ENCODE peak calls at places on chromosomes 3 and 15, in eight cellular contexts. K is pancreas, Z is GM23248, C is colonic mucosa, U is cardiac muscle cell, F is stomach, D is tibial nerve, J is HepG2. A is an unnamed sample.
A peak's percentile ranks its signal among the peaks of the same experiment; 100 is the strongest.

GRCh38 chr15:27479232-27480140 is 508.5 kb downstream of the GABRG3 start:
- DNase-seq in K (no peak), Z (peak; percentile 16), C (no peak), U (no peak), F (no peak), D (no peak), J (no peak), A (no peak)

GRCh38 chr3:171330936-171331335 is 129.3 kb downstream of the TNIK start:
- DNase-seq in K (no peak), Z (no peak), C (no peak), U (no peak), F (no peak), D (no peak), J (no peak), A (no peak)

GRCh38 chr3:144429719-144430121 is 458.1 kb downstream of the DIPK2A start:
- DNase-seq in K (no peak), Z (peak; percentile 53), C (no peak), U (no peak), F (no peak), D (no peak), J (no peak), A (no peak)

GRCh38 chr3:24123596-24123995 is 178.5 kb downstream of the NR1D2 start:
- DNase-seq in K (no peak), Z (peak; percentile 59), C (no peak), U (peak; percentile 65), F (no peak), D (no peak), J (no peak), A (no peak)

GRCh38 chr3:13012228-13012691 is 61.0 kb downstream of the IQSEC1 start:
- DNase-seq in K (no peak), Z (peak; percentile 34), C (peak; percentile 51), U (peak; percentile 42), F (peak; percentile 70), D (peak; percentile 56), J (no peak), A (peak; percentile 91)

GRCh38 chr3:99783009-99783573 is 34.6 kb upstream of the CMSS1 start:
- DNase-seq in K (no peak), Z (peak; percentile 94), C (no peak), U (peak; percentile 89), F (no peak), D (no peak), J (no peak), A (no peak)

GRCh38 chr15:62407216-62407615 is 242.1 kb upstream of the C2CD4B start:
- DNase-seq in K (no peak), Z (no peak), C (no peak), U (no peak), F (no peak), D (no peak), J (no peak), A (no peak)

GRCh38 chr15:70741677-70742293 is 21.6 kb downstream of the UACA start:
- DNase-seq in K (no peak), Z (peak; percentile 78), C (no peak), U (peak; percentile 45), F (no peak), D (no peak), J (peak; percentile 37), A (no peak)

GRCh38 chr15:31217566-31218270 is 108.9 kb upstream of the KLF13 start:
- DNase-seq in K (no peak), Z (no peak), C (no peak), U (no peak), F (no peak), D (no peak), J (no peak), A (no peak)

GRCh38 chr3:72080800-72081199 is 295.9 kb upstream of the PROK2 start:
- DNase-seq in K (no peak), Z (no peak), C (no peak), U (no peak), F (no peak), D (no peak), J (no peak), A (no peak)

GRCh38 chr3:53821631-53822068 is 24.6 kb downstream of the CHDH start:
- DNase-seq in K (no peak), Z (peak; percentile 65), C (no peak), U (no peak), F (peak; percentile 29), D (no peak), J (no peak), A (no peak)

GRCh38 chr15:63042879-63043340 is 363 bp downstream of the TPM1 start:
- DNase-seq in K (no peak), Z (peak; percentile 71), C (peak; percentile 49), U (peak; percentile 47), F (no peak), D (no peak), J (no peak), A (no peak)

GRCh38 chr3:10702961-10703740 is 112.9 kb upstream of the SLC6A11 start:
- DNase-seq in K (no peak), Z (peak; percentile 28), C (no peak), U (peak; percentile 6), F (no peak), D (no peak), J (no peak), A (no peak)

GRCh38 chr3:112974894-112975293 is at the start of gene CD200R1:
- DNase-seq in K (no peak), Z (no peak), C (no peak), U (no peak), F (no peak), D (no peak), J (no peak), A (no peak)

GRCh38 chr3:122943828-122944190 is 83.8 kb downstream of the SEMA5B start:
- DNase-seq in K (no peak), Z (no peak), C (no peak), U (no peak), F (no peak), D (no peak), J (no peak), A (no peak)

GRCh38 chr3:122942241-122942640 is 85.3 kb downstream of the SEMA5B start:
- DNase-seq in K (no peak), Z (peak; percentile 15), C (no peak), U (no peak), F (no peak), D (no peak), J (no peak), A (no peak)

GRCh38 chr3:122942937-122943827 is 84.4 kb downstream of the SEMA5B start:
- DNase-seq in K (peak; percentile 71), Z (peak; percentile 66), C (peak; percentile 63), U (peak; percentile 63), F (peak; percentile 82), D (peak; percentile 40), J (peak; percentile 61), A (peak; percentile 31)

GRCh38 chr3:122940628-122941086 is 86.9 kb downstream of the SEMA5B start:
- DNase-seq in K (no peak), Z (peak; percentile 28), C (no peak), U (peak; percentile 54), F (no peak), D (no peak), J (no peak), A (no peak)

DNA sequence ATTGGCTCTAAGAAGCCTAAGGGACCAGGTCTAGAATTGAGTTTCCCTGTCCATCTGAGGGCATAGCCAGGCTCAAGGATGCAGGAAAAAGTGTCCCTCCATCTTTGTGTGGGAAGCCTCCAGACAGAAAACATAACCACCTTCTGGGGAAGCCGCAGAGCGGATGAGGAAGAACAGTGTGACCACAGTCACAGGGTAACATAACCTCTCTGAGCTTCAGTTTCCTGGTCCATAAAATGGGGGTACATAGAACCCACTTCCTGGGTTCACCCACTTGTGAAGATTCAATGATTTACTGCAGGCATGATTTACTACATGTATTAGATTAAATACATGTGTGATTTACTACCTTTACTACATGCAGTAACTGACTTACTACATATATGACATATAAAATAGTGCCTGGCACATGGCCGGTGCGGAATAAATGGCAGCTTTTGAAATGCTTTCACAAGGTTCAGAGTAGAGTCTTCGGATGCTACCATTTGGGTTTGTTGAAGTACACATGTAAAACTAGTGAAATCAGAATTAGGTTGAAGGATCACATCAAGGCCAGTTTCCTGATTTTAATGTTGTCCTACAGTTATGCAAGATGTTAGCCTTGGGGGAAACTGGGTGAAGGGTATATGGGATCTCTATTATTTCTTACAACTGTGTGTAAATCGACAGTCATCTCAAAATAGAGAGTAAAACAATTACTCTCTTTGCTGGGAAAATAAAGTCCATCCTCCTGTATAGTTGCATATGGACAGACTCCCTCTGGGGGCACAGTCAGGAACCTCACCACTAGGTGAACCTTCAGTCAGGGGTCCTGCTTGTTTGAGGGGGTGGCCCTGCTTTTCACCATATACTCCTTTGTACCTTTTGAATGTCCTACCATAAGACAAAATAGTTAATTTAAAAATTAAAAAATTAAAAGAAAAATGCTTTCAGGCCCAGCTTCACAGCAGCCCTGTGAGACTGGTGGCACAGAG is 86.0 kb downstream of the SEMA5B start:
- DNase-seq in K (no peak), Z (peak; percentile 34), C (no peak), U (no peak), F (no peak), D (no peak), J (no peak), A (no peak)
- H3K36me3 ChIP-seq in K (no peaks in the 10 kb centered on the region), Z (no peaks in the 10 kb centered on the region), C (no peaks in the 10 kb centered on the region), U (no peaks in the 10 kb centered on the region), F (no peaks in the 10 kb centered on the region), D (no peaks in the 10 kb centered on the region), J (no peaks in the 10 kb centered on the region), A (no peaks in the 10 kb centered on the region)

GRCh38 chr3:89332311-89333159 is 225.1 kb downstream of the EPHA3 start:
- DNase-seq in K (no peak), Z (no peak), C (no peak), U (no peak), F (no peak), D (no peak), J (no peak), A (no peak)
- H3K27ac ChIP-seq in K (no peak overlapping the region), Z (no peak overlapping the region), C (no peak overlapping the region), U (no peak overlapping the region), F (no peak overlapping the region), D (no peak overlapping the region), J (no peak overlapping the region), A (no peak overlapping the region)

GRCh38 chr15:43527802-43528541 is 10.6 kb downstream of the MAP1A start:
- DNase-seq in K (no peak), Z (no peak), C (no peak), U (no peak), F (no peak), D (no peak), J (no peak), A (no peak)
- H3K36me3 ChIP-seq in K (no peaks in the 10 kb centered on the region), Z (peaks cover 8% of the 10 kb centered on the region), C (no peaks in the 10 kb centered on the region), U (peaks cover under 1% of the 10 kb centered on the region), F (peaks cover 3% of the 10 kb centered on the region), D (no peaks in the 10 kb centered on the region), J (no peaks in the 10 kb centered on the region), A (no peaks in the 10 kb centered on the region)

GRCh38 chr15:78950906-78951840 is 6.3 kb upstream of the CTSH start:
- DNase-seq in K (no peak), Z (peak; percentile 55), C (no peak), U (peak; percentile 71), F (no peak), D (no peak), J (peak; percentile 61), A (no peak)
- H3K27ac ChIP-seq in K (peak overlapping the region; percentile 69), Z (no peak overlapping the region), C (no peak overlapping the region), U (no peak overlapping the region), F (peak overlapping the region; percentile 69), D (peak overlapping the region; percentile 54), J (no peak overlapping the region), A (peak overlapping the region; percentile 8)

GRCh38 chr3:70959506-70959905 is 624.0 kb downstream of the FOXP1 start:
- DNase-seq in K (no peak), Z (no peak), C (no peak), U (no peak), F (no peak), D (no peak), J (no peak), A (no peak)

GRCh38 chr3:70963412-70963811 is 620.1 kb downstream of the FOXP1 start:
- DNase-seq in K (no peak), Z (no peak), C (no peak), U (no peak), F (no peak), D (no peak), J (no peak), A (no peak)
- H3K36me3 ChIP-seq in K (peaks cover 27% of the 10 kb centered on the region), Z (peaks cover 66% of the 10 kb centered on the region), C (no peaks in the 10 kb centered on the region), U (peaks cover 54% of the 10 kb centered on the region), F (peaks cover 53% of the 10 kb centered on the region), D (no peaks in the 10 kb centered on the region), J (peaks cover 72% of the 10 kb centered on the region), A (no peaks in the 10 kb centered on the region)

A was measured in Peyer's patch.